ENCODE peak calls at places on chromosomes 16 and 17, in nine cellular contexts. E is H9; T is NCI-H1092; O is activated CD4-positive, alpha-beta T cell treated with anti-CD3 and anti-CD28 coated beads, Interleukin-2, amount 50 U/mL, for 48 hours; F is K562; H is GM03348; G is GM04504; B is substantia nigra; M is SK-N-MC. K is an unnamed sample.

GRCh38 chr16:51510416-51510815 is 359.3 kb upstream of the SALL1 start:
- DNase-seq in E (no peak), T (no peak), O (no peak), F (no peak), H (no peak), G (no peak), B (no peak), M (no peak), K (no peak)

GRCh38 chr17:67148352-67148751 is 96.6 kb downstream of the HELZ start:
- DNase-seq in E (no peak), T (no peak), O (no peak), F (no peak), H (no peak), G (no peak), B (no peak), M (no peak), K (no peak)

GRCh38 chr17:48238933-48239602 is 131.5 kb downstream of the SNX11 start:
- DNase-seq in E (no peak), T (no peak), O (no peak), F (no peak), H (no peak), G (no peak), B (no peak), M (no peak), K (no peak)

GRCh38 chr17:77107506-77108433 is 33.0 kb upstream of the SEC14L1 start:
- DNase-seq in E (no peak), T (no peak), O (peak; percentile 72), F (no peak), H (peak; percentile 59), G (no peak), B (no peak), M (no peak), K (peak; percentile 60)

GRCh38 chr16:85480727-85481101 is 132.4 kb upstream of the GSE1 start:
- DNase-seq in E (no peak), T (no peak), O (no peak), F (no peak), H (no peak), G (no peak), B (no peak), M (no peak), K (no peak)

GRCh38 chr16:29909398-29909797 is 9.1 kb downstream of the ASPHD1 start:
- DNase-seq in E (no peak), T (no peak), O (no peak), F (no peak), H (no peak), G (no peak), B (no peak), M (no peak), K (no peak)

GRCh38 chr16:50269061-50269705 is 2.8 kb downstream of the ADCY7 start:
- DNase-seq in E (peak; percentile 24), T (no peak), O (no peak), F (no peak), H (no peak), G (no peak), B (no peak), M (no peak), K (no peak)

GRCh38 chr16:55040366-55041086 is 109.9 kb downstream of the IRX5 start:
- DNase-seq in E (peak; percentile 21), T (no peak), O (no peak), F (no peak), H (no peak), G (no peak), B (no peak), M (no peak), K (no peak)

GRCh38 chr17:59093145-59093701 is 13.5 kb downstream of the TRIM37 start:
- DNase-seq in E (no peak), T (no peak), O (no peak), F (no peak), H (no peak), G (no peak), B (no peak), M (no peak), K (peak; percentile 1)

GRCh38 chr17:59762826-59763374 is 55.4 kb downstream of the VMP1 start:
- DNase-seq in E (no peak), T (no peak), O (no peak), F (no peak), H (no peak), G (no peak), B (no peak), M (no peak), K (no peak)

GRCh38 chr17:36768355-36768754 is 167.0 kb downstream of the MRM1 start:
- DNase-seq in E (peak; percentile 66), T (no peak), O (no peak), F (peak; percentile 34), H (no peak), G (no peak), B (no peak), M (no peak), K (no peak)

GRCh38 chr17:82129095-82129494 is 31.1 kb upstream of the FASN start:
- DNase-seq in E (no peak), T (no peak), O (no peak), F (no peak), H (no peak), G (no peak), B (no peak), M (no peak), K (no peak)

GRCh38 chr17:27481327-27481726 is 25.1 kb downstream of the KSR1 start:
- DNase-seq in E (no peak), T (no peak), O (peak; percentile 48), F (no peak), H (no peak), G (no peak), B (no peak), M (no peak), K (no peak)

GRCh38 chr17:72719582-72720493 is 372.6 kb downstream of the SLC39A11 start:
- DNase-seq in E (no peak), T (no peak), O (peak; percentile 76), F (no peak), H (no peak), G (no peak), B (no peak), M (no peak), K (no peak)

GRCh38 chr16:89495121-89495520 is 4.8 kb upstream of the ANKRD11 start:
- DNase-seq in E (no peak), T (no peak), O (no peak), F (no peak), H (peak; percentile 80), G (peak; percentile 53), B (no peak), M (no peak), K (peak; percentile 71)

GRCh38 chr17:29038511-29039300 is 4.2 kb upstream of the PIPOX start:
- DNase-seq in E (no peak), T (no peak), O (no peak), F (no peak), H (no peak), G (no peak), B (no peak), M (peak; percentile 76), K (no peak)

GRCh38 chr16:80968386-80969113 is 38.1 kb downstream of the CMC2 start:
- DNase-seq in E (no peak), T (no peak), O (no peak), F (no peak), H (no peak), G (peak; percentile 10), B (no peak), M (no peak), K (peak; percentile 21)

GRCh38 chr16:79865918-79866317 is 265.4 kb upstream of the MAF start:
- DNase-seq in E (no peak), T (no peak), O (no peak), F (no peak), H (no peak), G (no peak), B (no peak), M (no peak), K (no peak)

GRCh38 chr17:9291912-9292562 is 270.7 kb downstream of the NTN1 start:
- DNase-seq in E (peak; percentile 54), T (no peak), O (peak; percentile 62), F (peak; percentile 19), H (peak; percentile 64), G (no peak), B (no peak), M (no peak), K (peak; percentile 64)

GRCh38 chr16:54287758-54288591 is 1.4 kb upstream of the IRX3 start:
- DNase-seq in E (peak; percentile 39), T (no peak), O (no peak), F (no peak), H (no peak), G (no peak), B (no peak), M (no peak), K (peak; percentile 46)

GRCh38 chr16:78504391-78504945 is 405.0 kb downstream of the WWOX start:
- DNase-seq in E (no peak), T (no peak), O (no peak), F (no peak), H (no peak), G (no peak), B (no peak), M (no peak), K (no peak)

GRCh38 chr17:45221081-45221996 is at the start of gene FMNL1:
- DNase-seq in E (no peak), T (no peak), O (peak; percentile 72), F (peak; percentile 65), H (peak; percentile 58), G (no peak), B (no peak), M (no peak), K (no peak)

GRCh38 chr17:28177351-28177750 is 134.9 kb downstream of the NLK start:
- DNase-seq in E (no peak), T (no peak), O (no peak), F (no peak), H (no peak), G (no peak), B (no peak), M (no peak), K (no peak)

GRCh38 chr17:20010099-20010863 is 1.1 kb downstream of the SPECC1 start:
- DNase-seq in E (peak; percentile 68), T (peak; percentile 37), O (peak; percentile 7), F (peak; percentile 24), H (peak; percentile 44), G (no peak), B (no peak), M (peak; percentile 34), K (peak; percentile 58)

GRCh38 chr17:61251939-61252865 is 147.4 kb upstream of the TBX2 start:
- DNase-seq in E (no peak), T (no peak), O (no peak), F (no peak), H (peak; percentile 76), G (peak; percentile 89), B (peak; percentile 18), M (no peak), K (peak; percentile 84)

GRCh38 chr17:39166437-39167335 is 725 bp upstream of the ARL5C start:
- DNase-seq in E (no peak), T (no peak), O (no peak), F (no peak), H (no peak), G (no peak), B (no peak), M (no peak), K (no peak)

GRCh38 chr16:4060823-4061222 is 55.4 kb downstream of the ADCY9 start:
- DNase-seq in E (no peak), T (no peak), O (no peak), F (no peak), H (no peak), G (no peak), B (no peak), M (no peak), K (no peak)

K was measured in AG08395.